ENCODE peak calls at places on chromosomes 1 and 21, in seven cellular contexts. Q is sigmoid colon, L is uterus, P is left ventricle myocardium inferior, Z is PC-9, W is esophagus squamous epithelium, M is BE2C. R is an unnamed sample.
A peak's percentile ranks its signal among the peaks of the same experiment; 100 is the strongest.

GRCh38 chr1:193629875-193630274 is 443.5 kb upstream of the B3GALT2 start:
- DNase-seq in Q (no peak), L (no peak), P (no peak), Z (no peak), W (no peak), M (no peak), R (no peak)

GRCh38 chr1:112862753-112863426 is 93.1 kb downstream of the SLC16A1 start:
- DNase-seq in Q (no peak), L (no peak), P (no peak), Z (no peak), W (no peak), M (no peak), R (no peak)

GRCh38 chr1:115338457-115338820 is 390 bp upstream of the NGF start:
- DNase-seq in Q (no peak), L (no peak), P (no peak), Z (no peak), W (no peak), M (no peak), R (no peak)

GRCh38 chr1:231214918-231215675 is 25.9 kb upstream of the GNPAT start:
- DNase-seq in Q (no peak), L (no peak), P (no peak), Z (no peak), W (no peak), M (no peak), R (no peak)

GRCh38 chr21:41956926-41957729 is 3.3 kb upstream of the C2CD2 start:
- DNase-seq in Q (peak; percentile 64), L (no peak), P (no peak), Z (no peak), W (no peak), M (no peak), R (peak; percentile 81)

GRCh38 chr1:55720243-55720642 is 505.1 kb upstream of the USP24 start:
- DNase-seq in Q (peak; percentile 71), L (no peak), P (peak; percentile 55), Z (no peak), W (no peak), M (no peak), R (peak; percentile 76)

GRCh38 chr1:234409328-234409727 is 36.1 kb downstream of the COA6 start:
- DNase-seq in Q (no peak), L (no peak), P (no peak), Z (no peak), W (no peak), M (no peak), R (no peak)

GRCh38 chr1:166090244-166090643 is 76.6 kb downstream of the FAM78B start:
- DNase-seq in Q (no peak), L (no peak), P (no peak), Z (no peak), W (no peak), M (no peak), R (no peak)

GRCh38 chr1:145855426-145855948 is 3.4 kb downstream of the PIAS3 start:
- DNase-seq in Q (no peak), L (no peak), P (no peak), Z (no peak), W (no peak), M (no peak), R (no peak)
- TF ChIP-seq CTCF in Q (no peak), L (no peak), P (no peak), Z (peak; percentile 35), W (no peak), M (no peak), R (no peak)

DNA sequence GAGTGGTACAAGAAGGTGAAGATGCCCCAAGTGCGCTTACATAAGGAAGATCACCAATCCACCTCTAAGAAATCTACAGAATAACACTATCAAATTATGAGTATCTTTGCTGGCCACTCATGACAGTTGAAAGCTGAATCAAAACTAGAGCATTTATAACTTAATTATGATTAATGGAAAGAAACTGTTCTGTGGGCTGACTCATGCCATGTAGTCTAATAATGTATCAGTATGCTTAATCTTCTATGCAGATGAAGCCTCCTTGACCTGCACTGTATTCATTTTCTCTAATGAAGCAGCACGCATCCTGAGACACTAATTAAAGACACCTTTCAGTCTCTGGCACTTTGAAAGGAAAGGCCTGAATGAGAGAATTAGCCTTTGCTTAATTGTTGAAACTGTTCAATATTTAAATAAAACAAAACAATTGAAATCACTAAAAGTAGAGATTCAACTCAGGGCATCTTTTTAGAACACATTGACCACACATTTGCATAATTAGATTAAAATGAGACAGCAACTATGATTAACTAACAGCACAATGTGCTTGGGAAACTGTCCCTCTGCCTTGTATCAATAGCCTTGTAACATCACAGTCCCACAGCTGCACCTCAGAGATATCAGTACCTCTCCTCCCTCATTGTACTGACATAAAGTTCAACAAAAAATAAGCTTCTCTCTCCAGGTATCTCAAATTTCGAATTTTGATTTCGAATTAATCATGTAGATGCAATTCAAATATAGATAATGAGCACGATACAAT is 105.6 kb downstream of the NTPCR start:
- DNase-seq in Q (no peak), L (no peak), P (no peak), Z (no peak), W (no peak), M (no peak), R (no peak)
- H3K36me3 ChIP-seq in Q (no peaks in the 10 kb centered on the region), L (no peaks in the 10 kb centered on the region), P (no peaks in the 10 kb centered on the region), Z (no peaks in the 10 kb centered on the region), W (peaks cover 5% of the 10 kb centered on the region), M (no peaks in the 10 kb centered on the region), R (no peaks in the 10 kb centered on the region)

GRCh38 chr21:30268608-30269197 is 14.0 kb downstream of the KRTAP24-1 start:
- DNase-seq in Q (no peak), L (no peak), P (no peak), Z (no peak), W (no peak), M (peak; percentile 8), R (no peak)
- TF ChIP-seq CTCF in Q (no peak), L (no peak), P (no peak), Z (peak; percentile 29), W (no peak), M (peak; percentile 43), R (no peak)

GRCh38 chr1:91605566-91605965 is 104.9 kb downstream of the CDC7 start:
- DNase-seq in Q (no peak), L (no peak), P (no peak), Z (no peak), W (no peak), M (no peak), R (no peak)
- H3K36me3 ChIP-seq in Q (no peaks in the 10 kb centered on the region), L (no peaks in the 10 kb centered on the region), P (no peaks in the 10 kb centered on the region), Z (no peaks in the 10 kb centered on the region), W (no peaks in the 10 kb centered on the region), M (no peaks in the 10 kb centered on the region), R (no peaks in the 10 kb centered on the region)

DNA sequence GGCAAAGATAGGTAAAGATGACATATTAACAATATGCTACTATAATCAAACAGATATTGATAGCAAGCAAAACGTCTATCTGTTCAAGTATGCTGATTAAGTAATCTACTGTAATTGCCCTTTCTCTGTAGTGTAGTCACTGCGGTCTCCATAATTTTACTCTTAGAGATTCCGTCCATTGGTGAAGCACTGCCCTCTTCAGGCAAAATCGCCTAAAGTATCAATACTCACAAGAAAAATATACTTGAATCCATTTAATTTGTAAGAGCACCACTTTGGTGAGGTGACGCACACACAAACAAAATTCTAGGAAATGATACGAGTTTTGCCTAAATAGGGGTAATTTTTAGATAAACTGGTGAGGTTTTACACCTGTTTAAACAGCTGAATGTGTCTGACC is 434.6 kb upstream of the CHRM3 start:
- DNase-seq in Q (no peak), L (no peak), P (no peak), Z (peak; percentile 4), W (no peak), M (peak; percentile 49), R (no peak)
- TF ChIP-seq CTCF in Q (no peak), L (no peak), P (no peak), Z (peak; percentile 58), W (no peak), M (peak; percentile 72), R (no peak)